ENCODE peak calls at places on chromosomes 1 and 21, in five cellular contexts. R, O, E, B and U are unnamed samples.

GRCh38 chr21:43362306-43362927 is 64.5 kb downstream of the SIK1 start:
- DNase-seq in O (peak), E (peak), B (peak), R (peak), U (peak)

GRCh38 chr1:153349363-153350340 is 1.0 kb upstream of the PGLYRP4 start:
- DNase-seq in B (no peak), E (no peak), R (no peak), O (no peak), U (peak)

GRCh38 chr1:205920861-205921558 is 22.2 kb downstream of the SLC26A9 start:
- DNase-seq in O (no peak), E (no peak), R (no peak), B (no peak), U (no peak)

GRCh38 chr1:245235156-245235555 is 80.4 kb downstream of the KIF26B start:
- DNase-seq in E (no peak), R (no peak), B (no peak), O (no peak), U (no peak)

GRCh38 chr1:212432163-212432705 is 486 bp upstream of the NENF start:
- DNase-seq in O (no peak), E (no peak), R (no peak), B (no peak), U (no peak)

GRCh38 chr1:203791498-203791897 is 3.9 kb upstream of the ZBED6 start:
- DNase-seq in B (no peak), R (no peak), O (no peak), E (no peak), U (no peak)

GRCh38 chr21:27423073-27423472 is 456.2 kb upstream of the ADAMTS5 start:
- DNase-seq in R (no peak), O (no peak), B (no peak), E (no peak), U (no peak)

GRCh38 chr1:29896791-29897725 is 660.7 kb downstream of the PTPRU start:
- DNase-seq in B (no peak), E (no peak), R (no peak), O (no peak), U (no peak)

GRCh38 chr1:166789286-166789685 is 50.0 kb upstream of the POGK start:
- DNase-seq in O (no peak), E (no peak), B (no peak), R (no peak), U (no peak)

GRCh38 chr1:166785987-166786386 is 53.3 kb upstream of the POGK start:
- DNase-seq in R (no peak), O (no peak), B (no peak), E (no peak), U (no peak)
- TF ChIP-seq CTCF in R (peak), O (no peak), B (peak), E (no peak), U (no peak)

DNA sequence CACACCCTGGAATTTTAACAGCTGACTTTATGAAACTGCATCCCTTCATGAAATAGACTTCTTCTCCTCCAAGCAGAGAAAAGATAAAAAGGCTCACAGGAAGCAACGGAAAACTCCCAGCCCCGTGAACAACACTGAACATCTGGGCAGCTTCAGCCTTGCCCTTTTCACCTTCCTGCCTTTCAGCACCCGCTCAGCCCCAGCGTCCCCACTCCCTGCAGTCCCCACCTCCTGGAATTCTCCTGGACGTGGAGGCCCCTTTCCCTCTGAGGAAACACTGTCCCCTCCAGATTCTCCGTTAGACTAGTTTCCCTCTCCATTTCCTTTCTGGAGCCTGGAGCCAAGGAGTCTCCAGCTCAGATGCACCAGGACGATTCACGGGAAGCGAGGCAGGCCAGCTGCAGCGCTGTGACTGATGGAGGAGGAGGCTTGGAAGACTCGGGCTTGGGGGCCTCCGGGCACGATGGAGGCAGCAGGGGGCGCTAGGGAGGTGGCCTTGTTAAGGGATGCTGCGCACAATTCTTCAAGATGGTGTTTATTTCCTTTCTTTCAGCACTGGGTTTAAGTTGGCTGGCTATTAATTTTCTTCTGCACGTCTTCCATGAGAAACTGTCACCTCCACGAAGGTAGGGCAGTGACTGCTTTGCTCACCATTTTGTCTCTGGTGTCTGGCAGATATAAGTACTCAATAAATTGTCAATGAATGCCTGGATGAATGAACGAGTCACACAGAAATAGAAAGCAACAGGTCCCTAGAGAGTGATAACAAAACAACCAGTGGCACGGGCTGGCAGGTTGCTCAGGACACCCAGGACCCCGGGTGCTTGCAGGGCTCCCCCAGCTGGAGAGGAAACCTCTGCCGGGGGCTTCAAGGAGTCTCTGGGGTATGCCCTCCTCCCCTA is 3.0 kb upstream of the MYOC start:
- DNase-seq in B (peak), R (peak), E (no peak), O (peak), U (peak)
- TF ChIP-seq CTCF in B (peak), R (peak), E (peak), O (peak), U (peak)

DNA sequence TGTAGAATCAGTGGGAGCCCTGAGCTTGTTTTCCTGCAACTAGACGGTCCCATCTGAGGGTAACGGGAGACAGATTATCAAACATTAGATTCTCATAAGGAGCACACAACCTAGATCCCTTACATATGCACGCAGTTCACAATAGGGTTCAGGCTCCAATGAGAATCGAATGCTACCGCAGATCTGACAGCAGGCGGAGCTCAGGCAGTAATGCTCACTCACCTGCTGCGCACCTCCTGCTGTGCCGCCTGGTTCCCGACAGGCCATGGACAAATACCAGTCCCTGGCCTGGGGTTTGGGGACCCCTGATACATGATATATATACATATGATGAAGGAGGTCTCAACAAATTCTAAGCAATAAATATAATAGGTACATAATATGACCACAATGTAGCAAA is 19.7 kb upstream of the SMIM12 start:
- DNase-seq in E (no peak), O (no peak), R (no peak), B (no peak), U (no peak)
- TF ChIP-seq CTCF in E (no peak), O (no peak), R (no peak), B (no peak), U (no peak)

DNA sequence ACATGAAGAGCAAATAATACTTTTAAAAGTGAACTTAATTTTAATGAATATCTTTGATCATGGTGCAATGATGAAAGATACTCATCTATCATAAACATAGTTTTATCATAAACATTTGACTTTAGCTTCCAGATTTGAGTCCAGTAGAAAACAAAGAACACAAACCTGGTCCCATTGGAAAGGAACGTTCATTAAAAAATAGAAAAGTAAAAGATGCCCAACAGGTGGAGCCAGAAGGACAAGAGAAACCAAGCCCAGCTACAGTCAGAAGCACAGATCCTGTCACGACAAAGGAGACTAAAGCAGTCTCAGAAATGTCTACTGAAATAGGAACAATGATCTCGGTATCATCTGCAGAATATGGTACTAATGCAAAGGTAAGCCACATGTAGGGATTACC is 55.6 kb upstream of the MYOCOS start:
- DNase-seq in O (no peak), B (no peak), E (no peak), R (no peak), U (no peak)
- TF ChIP-seq CTCF in O (no peak), B (peak), E (no peak), R (peak), U (no peak)

DNA sequence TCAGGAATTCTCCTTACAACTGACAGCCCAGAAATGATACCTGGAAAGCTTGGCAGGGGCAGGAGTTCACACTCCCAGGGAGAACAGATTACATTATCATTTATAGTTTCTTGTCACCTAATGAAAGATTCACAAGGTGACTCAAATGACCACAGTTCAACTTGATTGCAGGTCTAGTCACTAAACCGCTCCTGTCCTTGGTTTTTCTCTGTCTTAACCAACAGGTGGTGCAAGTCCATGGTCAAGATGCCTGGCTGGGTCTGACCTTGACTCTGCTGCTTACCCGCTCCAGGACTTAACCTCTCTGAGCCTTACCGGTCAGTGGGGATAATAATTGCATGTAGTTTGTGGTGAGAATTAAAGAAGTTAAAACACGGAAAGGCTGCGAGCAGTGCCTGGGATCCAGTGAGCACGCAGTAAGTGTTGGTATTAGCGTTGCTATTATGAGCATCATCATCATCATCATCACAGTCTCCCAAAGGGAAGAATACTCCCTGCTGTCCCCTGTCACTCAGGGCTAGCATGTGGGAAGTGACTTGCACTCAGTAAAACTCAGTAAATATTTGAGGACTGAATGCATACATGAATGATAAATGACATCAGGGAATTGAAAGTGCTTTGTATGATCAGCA is 125.4 kb upstream of the CD34 start:
- DNase-seq in E (no peak), B (peak), O (no peak), R (peak), U (peak)
- TF ChIP-seq CTCF in E (no peak), B (peak), O (no peak), R (peak), U (peak)